ENCODE peak calls at places on chromosomes 16 and 17, in seven cellular contexts. One of them, this sample, is unnamed. For H3K27me3, the result is how much of the 10 kb centered on the place peaks cover.

GRCh38 chr16:52597772-52598483 is 51.0 kb upstream of the TOX3 start:
- DNase-seq in CD4-positive, alpha-beta T cell: no peak
- DNase-seq in HCT116: no peak
- DNase-seq in dorsolateral prefrontal cortex: no peak
- DNase-seq in GM23338: peak
- DNase-seq in IMR-90: no peak
- DNase-seq in CD8-positive, alpha-beta T cell: no peak
- DNase-seq in this sample: no peak

GRCh38 chr17:32267690-32268205 is 2.1 kb downstream of the RHBDL3 start:
- DNase-seq in GM23338: peak
- DNase-seq in dorsolateral prefrontal cortex: peak
- DNase-seq in CD4-positive, alpha-beta T cell: no peak
- DNase-seq in HCT116: no peak
- DNase-seq in IMR-90: no peak
- DNase-seq in CD8-positive, alpha-beta T cell: no peak
- DNase-seq in this sample: no peak

GRCh38 chr16:2150418-2151187 is 2.2 kb downstream of the RAB26 start:
- DNase-seq in GM23338: peak
- DNase-seq in CD8-positive, alpha-beta T cell: no peak
- DNase-seq in HCT116: no peak
- DNase-seq in IMR-90: peak
- DNase-seq in dorsolateral prefrontal cortex: no peak
- DNase-seq in CD4-positive, alpha-beta T cell: no peak
- DNase-seq in this sample: no peak

GRCh38 chr16:3825103-3825502 is 55.4 kb downstream of the CREBBP start:
- DNase-seq in CD8-positive, alpha-beta T cell: no peak
- DNase-seq in IMR-90: peak
- DNase-seq in dorsolateral prefrontal cortex: no peak
- DNase-seq in HCT116: no peak
- DNase-seq in GM23338: no peak
- DNase-seq in CD4-positive, alpha-beta T cell: no peak
- DNase-seq in this sample: no peak

GRCh38 chr17:12865769-12866168 is 76.5 kb downstream of the ARHGAP44 start:
- DNase-seq in HCT116: no peak
- DNase-seq in CD4-positive, alpha-beta T cell: no peak
- DNase-seq in GM23338: no peak
- DNase-seq in CD8-positive, alpha-beta T cell: no peak
- DNase-seq in IMR-90: no peak
- DNase-seq in dorsolateral prefrontal cortex: no peak
- DNase-seq in this sample: no peak

GRCh38 chr17:38616361-38616760 is 10.6 kb upstream of the SRCIN1 start:
- DNase-seq in IMR-90: no peak
- DNase-seq in CD4-positive, alpha-beta T cell: no peak
- DNase-seq in GM23338: no peak
- DNase-seq in CD8-positive, alpha-beta T cell: no peak
- DNase-seq in HCT116: no peak
- DNase-seq in dorsolateral prefrontal cortex: no peak
- DNase-seq in this sample: no peak

GRCh38 chr17:78278139-78278741 is 46.8 kb downstream of the TMEM235 start:
- DNase-seq in CD8-positive, alpha-beta T cell: no peak
- DNase-seq in IMR-90: no peak
- DNase-seq in CD4-positive, alpha-beta T cell: no peak
- DNase-seq in dorsolateral prefrontal cortex: no peak
- DNase-seq in GM23338: peak
- DNase-seq in HCT116: no peak
- DNase-seq in this sample: peak

GRCh38 chr16:6684076-6684673 is 648.5 kb upstream of the RBFOX1 start:
- DNase-seq in GM23338: peak
- DNase-seq in IMR-90: no peak
- DNase-seq in CD8-positive, alpha-beta T cell: no peak
- DNase-seq in CD4-positive, alpha-beta T cell: no peak
- DNase-seq in dorsolateral prefrontal cortex: peak
- DNase-seq in HCT116: no peak
- DNase-seq in this sample: no peak

GRCh38 chr17:17403899-17404576 is 72.8 kb upstream of the MED9 start:
- DNase-seq in HCT116: no peak
- DNase-seq in GM23338: no peak
- DNase-seq in IMR-90: no peak
- DNase-seq in CD4-positive, alpha-beta T cell: peak
- DNase-seq in CD8-positive, alpha-beta T cell: peak
- DNase-seq in dorsolateral prefrontal cortex: no peak
- DNase-seq in this sample: no peak

GRCh38 chr16:57884655-57885133 is 82.4 kb upstream of the KIFC3 start:
- DNase-seq in GM23338: peak
- DNase-seq in CD8-positive, alpha-beta T cell: no peak
- DNase-seq in IMR-90: no peak
- DNase-seq in CD4-positive, alpha-beta T cell: no peak
- DNase-seq in dorsolateral prefrontal cortex: no peak
- DNase-seq in HCT116: no peak
- DNase-seq in this sample: no peak
- H3K27me3 ChIP-seq in GM23338: under half
- H3K27me3 ChIP-seq in CD8-positive, alpha-beta T cell: under half
- H3K27me3 ChIP-seq in IMR-90: under half
- H3K27me3 ChIP-seq in CD4-positive, alpha-beta T cell: under half
- H3K27me3 ChIP-seq in dorsolateral prefrontal cortex: under half
- H3K27me3 ChIP-seq in HCT116: under half
- H3K27me3 ChIP-seq in this sample: under half

GRCh38 chr17:81528651-81529436 is 667 bp downstream of the FSCN2 start:
- DNase-seq in HCT116: no peak
- DNase-seq in GM23338: no peak
- DNase-seq in dorsolateral prefrontal cortex: no peak
- DNase-seq in CD8-positive, alpha-beta T cell: no peak
- DNase-seq in CD4-positive, alpha-beta T cell: no peak
- DNase-seq in IMR-90: no peak
- DNase-seq in this sample: no peak
- H3K27me3 ChIP-seq in HCT116: under half
- H3K27me3 ChIP-seq in GM23338: under half
- H3K27me3 ChIP-seq in dorsolateral prefrontal cortex: under half
- H3K27me3 ChIP-seq in CD8-positive, alpha-beta T cell: under half
- H3K27me3 ChIP-seq in CD4-positive, alpha-beta T cell: under half
- H3K27me3 ChIP-seq in IMR-90: under half
- H3K27me3 ChIP-seq in this sample: under half

GRCh38 chr17:83092931-83093330 is 13.5 kb downstream of the METRNL start:
- DNase-seq in CD4-positive, alpha-beta T cell: no peak
- DNase-seq in IMR-90: no peak
- DNase-seq in GM23338: no peak
- DNase-seq in CD8-positive, alpha-beta T cell: no peak
- DNase-seq in dorsolateral prefrontal cortex: no peak
- DNase-seq in HCT116: no peak
- DNase-seq in this sample: no peak

GRCh38 chr17:83092186-83092585 is 12.8 kb downstream of the METRNL start:
- DNase-seq in HCT116: no peak
- DNase-seq in CD4-positive, alpha-beta T cell: no peak
- DNase-seq in IMR-90: no peak
- DNase-seq in dorsolateral prefrontal cortex: no peak
- DNase-seq in CD8-positive, alpha-beta T cell: no peak
- DNase-seq in GM23338: no peak
- DNase-seq in this sample: no peak

GRCh38 chr17:83093506-83093905 is 14.1 kb downstream of the METRNL start:
- DNase-seq in dorsolateral prefrontal cortex: no peak
- DNase-seq in CD8-positive, alpha-beta T cell: no peak
- DNase-seq in IMR-90: no peak
- DNase-seq in GM23338: no peak
- DNase-seq in HCT116: no peak
- DNase-seq in CD4-positive, alpha-beta T cell: no peak
- DNase-seq in this sample: no peak

GRCh38 chr17:83095016-83095415 is 15.6 kb downstream of the METRNL start:
- DNase-seq in GM23338: no peak
- DNase-seq in IMR-90: no peak
- DNase-seq in CD4-positive, alpha-beta T cell: no peak
- DNase-seq in CD8-positive, alpha-beta T cell: no peak
- DNase-seq in dorsolateral prefrontal cortex: no peak
- DNase-seq in HCT116: no peak
- DNase-seq in this sample: no peak

GRCh38 chr17:83094291-83094690 is 14.9 kb downstream of the METRNL start:
- DNase-seq in GM23338: no peak
- DNase-seq in dorsolateral prefrontal cortex: no peak
- DNase-seq in IMR-90: no peak
- DNase-seq in CD8-positive, alpha-beta T cell: no peak
- DNase-seq in CD4-positive, alpha-beta T cell: no peak
- DNase-seq in HCT116: no peak
- DNase-seq in this sample: no peak
- H3K27me3 ChIP-seq in GM23338: under half
- H3K27me3 ChIP-seq in dorsolateral prefrontal cortex: under half
- H3K27me3 ChIP-seq in IMR-90: under half
- H3K27me3 ChIP-seq in CD8-positive, alpha-beta T cell: under half
- H3K27me3 ChIP-seq in CD4-positive, alpha-beta T cell: under half
- H3K27me3 ChIP-seq in HCT116: under half
- H3K27me3 ChIP-seq in this sample: under half

DNA sequence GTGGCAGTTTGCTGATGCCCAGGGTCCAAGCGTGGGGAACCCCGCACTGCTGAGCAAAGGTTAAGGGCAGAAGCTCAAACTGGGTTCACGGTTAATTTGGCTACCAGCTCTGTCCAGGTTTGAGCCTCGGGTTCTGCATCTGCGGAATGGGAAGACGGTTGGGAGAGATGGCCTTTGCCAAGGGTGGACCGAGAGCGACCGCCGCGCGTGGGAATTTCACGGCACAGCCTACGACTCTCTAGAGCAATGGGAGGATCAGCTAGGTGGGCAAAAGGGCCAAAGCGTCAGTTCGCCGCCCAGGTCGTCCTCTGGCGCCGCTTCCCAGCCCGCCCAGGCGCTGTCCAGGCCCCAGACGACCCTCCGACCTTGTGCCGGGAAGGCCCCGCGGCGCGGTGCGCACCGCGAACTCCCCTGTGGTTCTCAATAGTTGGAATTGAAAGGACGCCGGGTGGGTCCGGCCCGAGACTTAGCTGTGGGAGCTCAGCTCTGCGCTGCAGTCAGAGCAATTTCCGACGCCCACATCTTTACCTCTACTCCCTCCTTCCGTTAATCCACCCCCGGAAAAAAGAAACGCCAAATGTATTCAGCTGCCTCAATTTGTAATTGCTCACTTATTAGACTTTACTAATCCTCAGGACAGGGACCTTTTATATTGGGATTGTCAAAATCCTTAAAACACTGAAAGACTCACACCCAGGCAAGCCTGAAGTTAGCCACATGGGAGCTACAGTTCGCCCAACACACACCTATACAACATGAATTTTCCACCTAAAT is 2.5 kb upstream of the HS3ST3B1 start:
- DNase-seq in CD4-positive, alpha-beta T cell: no peak
- DNase-seq in GM23338: no peak
- DNase-seq in CD8-positive, alpha-beta T cell: no peak
- DNase-seq in IMR-90: no peak
- DNase-seq in HCT116: no peak
- DNase-seq in dorsolateral prefrontal cortex: no peak
- DNase-seq in this sample: no peak
- H3K27me3 ChIP-seq in CD4-positive, alpha-beta T cell: under half
- H3K27me3 ChIP-seq in GM23338: half or more
- H3K27me3 ChIP-seq in CD8-positive, alpha-beta T cell: under half
- H3K27me3 ChIP-seq in IMR-90: under half
- H3K27me3 ChIP-seq in HCT116: under half
- H3K27me3 ChIP-seq in dorsolateral prefrontal cortex: half or more
- H3K27me3 ChIP-seq in this sample: half or more

DNA sequence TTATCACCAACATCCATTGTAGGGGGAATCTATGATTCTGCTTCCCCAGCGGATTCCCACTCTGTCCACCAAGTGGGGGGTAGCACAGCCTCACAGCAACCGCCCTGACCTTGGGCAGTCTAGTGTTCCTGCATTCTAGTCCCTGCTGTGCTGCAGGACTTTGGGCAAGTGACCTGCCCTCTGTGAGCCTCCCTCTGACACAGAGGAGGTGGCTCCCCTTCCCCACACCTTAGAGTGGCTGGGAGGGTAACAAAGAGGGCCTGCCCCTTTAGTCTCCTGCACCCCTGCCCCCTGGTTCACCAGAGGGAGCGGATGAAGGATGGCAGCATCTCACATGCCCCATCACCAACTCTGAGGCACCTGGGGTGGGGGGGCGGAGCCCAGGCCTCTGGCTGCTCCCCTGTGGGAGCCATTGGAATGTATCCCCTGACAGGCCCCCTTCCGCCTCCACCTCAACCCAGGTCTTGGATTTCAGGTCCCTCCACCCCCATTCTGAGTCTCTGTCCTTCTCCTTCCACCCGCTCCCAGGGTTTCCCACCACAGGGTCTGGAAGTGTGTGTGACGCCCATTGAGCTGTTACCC is 10.1 kb downstream of the GAS2L2 start:
- DNase-seq in CD4-positive, alpha-beta T cell: no peak
- DNase-seq in CD8-positive, alpha-beta T cell: no peak
- DNase-seq in dorsolateral prefrontal cortex: no peak
- DNase-seq in HCT116: no peak
- DNase-seq in GM23338: no peak
- DNase-seq in IMR-90: no peak
- DNase-seq in this sample: no peak
- H3K27me3 ChIP-seq in CD4-positive, alpha-beta T cell: under half
- H3K27me3 ChIP-seq in CD8-positive, alpha-beta T cell: under half
- H3K27me3 ChIP-seq in dorsolateral prefrontal cortex: under half
- H3K27me3 ChIP-seq in HCT116: under half
- H3K27me3 ChIP-seq in GM23338: half or more
- H3K27me3 ChIP-seq in IMR-90: under half
- H3K27me3 ChIP-seq in this sample: under half

GRCh38 chr17:71330099-71330375 is 790.8 kb upstream of the SOX9 start:
- DNase-seq in IMR-90: no peak
- DNase-seq in HCT116: no peak
- DNase-seq in GM23338: no peak
- DNase-seq in dorsolateral prefrontal cortex: no peak
- DNase-seq in CD8-positive, alpha-beta T cell: no peak
- DNase-seq in CD4-positive, alpha-beta T cell: no peak
- DNase-seq in this sample: no peak
- H3K27me3 ChIP-seq in IMR-90: under half
- H3K27me3 ChIP-seq in HCT116: under half
- H3K27me3 ChIP-seq in GM23338: under half
- H3K27me3 ChIP-seq in dorsolateral prefrontal cortex: under half
- H3K27me3 ChIP-seq in CD8-positive, alpha-beta T cell: under half
- H3K27me3 ChIP-seq in CD4-positive, alpha-beta T cell: under half
- H3K27me3 ChIP-seq in this sample: under half

DNA sequence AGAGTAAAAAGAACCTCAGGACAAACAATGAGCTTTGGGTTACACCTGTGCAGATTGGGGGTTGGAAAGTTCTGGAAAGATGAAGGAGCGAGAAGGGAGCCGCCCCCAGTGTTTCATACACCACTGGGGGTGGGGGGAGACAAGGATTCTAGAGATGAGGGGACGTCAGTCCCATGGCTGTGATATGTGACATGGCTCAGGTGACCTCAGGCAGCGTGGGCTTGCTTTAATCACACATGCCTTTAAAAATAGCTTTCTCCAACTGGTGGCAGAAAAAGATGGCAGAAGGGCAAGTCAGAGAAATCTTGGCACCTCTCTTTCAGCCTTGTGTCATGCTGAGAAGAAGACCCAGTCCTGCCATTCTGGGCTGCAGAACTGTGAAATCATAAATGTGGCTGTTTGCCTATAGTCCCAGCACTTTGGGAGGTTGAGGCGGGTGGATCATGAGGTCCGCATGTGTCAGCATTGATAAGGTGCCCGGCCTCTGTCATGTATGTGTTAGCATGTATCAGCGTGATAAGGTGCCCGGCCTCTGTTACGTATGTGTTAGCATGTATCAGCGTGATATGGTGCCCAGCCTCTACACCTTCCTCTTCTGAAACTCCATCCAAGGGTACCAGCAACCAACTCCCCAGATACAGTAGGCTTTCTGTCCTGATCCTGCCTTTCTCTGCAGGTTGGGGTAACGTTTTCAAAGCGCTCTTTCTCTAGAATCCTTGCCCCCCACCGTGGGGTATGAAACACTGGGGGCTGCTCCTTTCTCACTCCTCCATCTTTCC is 25.0 kb downstream of the WIPI1 start:
- DNase-seq in CD4-positive, alpha-beta T cell: no peak
- DNase-seq in IMR-90: no peak
- DNase-seq in dorsolateral prefrontal cortex: no peak
- DNase-seq in HCT116: no peak
- DNase-seq in GM23338: no peak
- DNase-seq in CD8-positive, alpha-beta T cell: no peak
- DNase-seq in this sample: no peak
- H3K27me3 ChIP-seq in CD4-positive, alpha-beta T cell: under half
- H3K27me3 ChIP-seq in IMR-90: under half
- H3K27me3 ChIP-seq in dorsolateral prefrontal cortex: under half
- H3K27me3 ChIP-seq in HCT116: under half
- H3K27me3 ChIP-seq in GM23338: under half
- H3K27me3 ChIP-seq in CD8-positive, alpha-beta T cell: under half
- H3K27me3 ChIP-seq in this sample: under half